ENCODE peak calls at places on chromosomes 4 and X, in five cellular contexts. One of them, this sample, is unnamed. For H3K4me1, the result is how much of the 10 kb centered on the place peaks cover.

GRCh38 chr4:175884048-175884447 is 72.0 kb upstream of the GPM6A start:
- DNase-seq in CD4-positive, CD25-positive, alpha-beta regulatory T cell: no peak
- DNase-seq in CD4-positive, alpha-beta memory T cell: no peak
- DNase-seq in psoas muscle: no peak
- DNase-seq in osteoblast: no peak
- DNase-seq in this sample: no peak

GRCh38 chrX:66633541-66633940 is 5.3 kb downstream of the EDA2R start:
- DNase-seq in CD4-positive, alpha-beta memory T cell: no peak
- DNase-seq in psoas muscle: no peak
- DNase-seq in osteoblast: peak
- DNase-seq in CD4-positive, CD25-positive, alpha-beta regulatory T cell: no peak
- DNase-seq in this sample: no peak

GRCh38 chr4:53830511-53830910 is 233.9 kb downstream of the CHIC2 start:
- DNase-seq in psoas muscle: no peak
- DNase-seq in osteoblast: no peak
- DNase-seq in CD4-positive, CD25-positive, alpha-beta regulatory T cell: no peak
- DNase-seq in CD4-positive, alpha-beta memory T cell: no peak
- DNase-seq in this sample: no peak

GRCh38 chr4:47032405-47033106 is 1.2 kb downstream of the GABRB1 start:
- DNase-seq in psoas muscle: peak
- DNase-seq in osteoblast: peak
- DNase-seq in CD4-positive, alpha-beta memory T cell: peak
- DNase-seq in CD4-positive, CD25-positive, alpha-beta regulatory T cell: peak
- DNase-seq in this sample: peak

GRCh38 chrX:150692296-150692695 is 900 bp upstream of the MTMR1 start:
- DNase-seq in psoas muscle: no peak
- DNase-seq in CD4-positive, alpha-beta memory T cell: no peak
- DNase-seq in CD4-positive, CD25-positive, alpha-beta regulatory T cell: no peak
- DNase-seq in osteoblast: no peak
- DNase-seq in this sample: no peak

GRCh38 chrX:56764153-56764974 is 35.3 kb downstream of the NBDY start:
- DNase-seq in CD4-positive, CD25-positive, alpha-beta regulatory T cell: peak
- DNase-seq in CD4-positive, alpha-beta memory T cell: peak
- DNase-seq in psoas muscle: peak
- DNase-seq in osteoblast: peak
- DNase-seq in this sample: peak

GRCh38 chr4:154757713-154758112 is 13.9 kb downstream of the LRAT start:
- DNase-seq in osteoblast: no peak
- DNase-seq in CD4-positive, alpha-beta memory T cell: no peak
- DNase-seq in CD4-positive, CD25-positive, alpha-beta regulatory T cell: no peak
- DNase-seq in psoas muscle: no peak
- DNase-seq in this sample: no peak

GRCh38 chrX:107629533-107629909 is 1.2 kb downstream of the PRPS1 start:
- DNase-seq in CD4-positive, CD25-positive, alpha-beta regulatory T cell: no peak
- DNase-seq in psoas muscle: no peak
- DNase-seq in osteoblast: no peak
- DNase-seq in CD4-positive, alpha-beta memory T cell: peak
- DNase-seq in this sample: no peak

GRCh38 chr4:108210989-108211725 is 42.4 kb upstream of the LEF1 start:
- DNase-seq in CD4-positive, alpha-beta memory T cell: no peak
- DNase-seq in CD4-positive, CD25-positive, alpha-beta regulatory T cell: no peak
- DNase-seq in psoas muscle: no peak
- DNase-seq in osteoblast: no peak
- DNase-seq in this sample: no peak

GRCh38 chrX:12871181-12871580 is 4.3 kb downstream of the TLR7 start:
- DNase-seq in psoas muscle: no peak
- DNase-seq in osteoblast: peak
- DNase-seq in CD4-positive, CD25-positive, alpha-beta regulatory T cell: no peak
- DNase-seq in CD4-positive, alpha-beta memory T cell: no peak
- DNase-seq in this sample: no peak

GRCh38 chr4:156820931-156821330 is 150.7 kb downstream of the PDGFC start:
- DNase-seq in CD4-positive, CD25-positive, alpha-beta regulatory T cell: no peak
- DNase-seq in osteoblast: no peak
- DNase-seq in CD4-positive, alpha-beta memory T cell: no peak
- DNase-seq in psoas muscle: no peak
- DNase-seq in this sample: no peak

GRCh38 chrX:39928704-39929439 is 168.9 kb downstream of the BCOR start:
- DNase-seq in osteoblast: no peak
- DNase-seq in psoas muscle: no peak
- DNase-seq in CD4-positive, CD25-positive, alpha-beta regulatory T cell: no peak
- DNase-seq in CD4-positive, alpha-beta memory T cell: no peak
- DNase-seq in this sample: no peak

GRCh38 chr4:187204389-187204920 is 480.8 kb upstream of the FAT1 start:
- DNase-seq in CD4-positive, CD25-positive, alpha-beta regulatory T cell: no peak
- DNase-seq in osteoblast: no peak
- DNase-seq in CD4-positive, alpha-beta memory T cell: no peak
- DNase-seq in psoas muscle: no peak
- DNase-seq in this sample: peak

GRCh38 chr4:176230827-176231226 is 35.4 kb upstream of the SPATA4 start:
- DNase-seq in osteoblast: no peak
- DNase-seq in CD4-positive, CD25-positive, alpha-beta regulatory T cell: no peak
- DNase-seq in psoas muscle: no peak
- DNase-seq in CD4-positive, alpha-beta memory T cell: no peak
- DNase-seq in this sample: no peak

GRCh38 chrX:119871245-119871598 is 311 bp downstream of the RNF113A start:
- DNase-seq in osteoblast: peak
- DNase-seq in psoas muscle: no peak
- DNase-seq in CD4-positive, CD25-positive, alpha-beta regulatory T cell: no peak
- DNase-seq in CD4-positive, alpha-beta memory T cell: no peak
- DNase-seq in this sample: no peak

GRCh38 chrX:17919896-17920446 is 58.9 kb upstream of the RAI2 start:
- DNase-seq in psoas muscle: no peak
- DNase-seq in CD4-positive, alpha-beta memory T cell: no peak
- DNase-seq in CD4-positive, CD25-positive, alpha-beta regulatory T cell: no peak
- DNase-seq in osteoblast: no peak
- DNase-seq in this sample: no peak

GRCh38 chr4:163164591-163164990 is 2.1 kb downstream of the NAF1 start:
- DNase-seq in CD4-positive, alpha-beta memory T cell: no peak
- DNase-seq in CD4-positive, CD25-positive, alpha-beta regulatory T cell: no peak
- DNase-seq in psoas muscle: no peak
- DNase-seq in osteoblast: no peak
- DNase-seq in this sample: no peak
- H3K4me3 ChIP-seq in CD4-positive, alpha-beta memory T cell: no peak
- H3K4me3 ChIP-seq in CD4-positive, CD25-positive, alpha-beta regulatory T cell: peak
- H3K4me3 ChIP-seq in psoas muscle: peak
- H3K4me3 ChIP-seq in osteoblast: peak
- H3K4me3 ChIP-seq in this sample: no peak

GRCh38 chr4:174449152-174449551 is 73.1 kb downstream of the HPGD start:
- DNase-seq in osteoblast: no peak
- DNase-seq in CD4-positive, CD25-positive, alpha-beta regulatory T cell: no peak
- DNase-seq in psoas muscle: no peak
- DNase-seq in CD4-positive, alpha-beta memory T cell: no peak
- DNase-seq in this sample: no peak
- H3K4me1 ChIP-seq in osteoblast: under half
- H3K4me1 ChIP-seq in CD4-positive, CD25-positive, alpha-beta regulatory T cell: under half
- H3K4me1 ChIP-seq in psoas muscle: under half
- H3K4me1 ChIP-seq in CD4-positive, alpha-beta memory T cell: under half
- H3K4me1 ChIP-seq in this sample: under half

GRCh38 chr4:134552063-134552462 is 350.5 kb upstream of the PABPC4L start:
- DNase-seq in CD4-positive, CD25-positive, alpha-beta regulatory T cell: no peak
- DNase-seq in psoas muscle: no peak
- DNase-seq in CD4-positive, alpha-beta memory T cell: no peak
- DNase-seq in osteoblast: no peak
- DNase-seq in this sample: no peak
- H3K27ac ChIP-seq in CD4-positive, CD25-positive, alpha-beta regulatory T cell: no peak
- H3K27ac ChIP-seq in psoas muscle: no peak
- H3K27ac ChIP-seq in CD4-positive, alpha-beta memory T cell: no peak
- H3K27ac ChIP-seq in osteoblast: no peak
- H3K27ac ChIP-seq in this sample: no peak

GRCh38 chr4:78936989-78937388 is 2.2 kb downstream of the PAQR3 start:
- DNase-seq in osteoblast: no peak
- DNase-seq in psoas muscle: no peak
- DNase-seq in CD4-positive, alpha-beta memory T cell: no peak
- DNase-seq in CD4-positive, CD25-positive, alpha-beta regulatory T cell: no peak
- DNase-seq in this sample: no peak

GRCh38 chr4:78939667-78940008 is 400 bp upstream of the PAQR3 start:
- DNase-seq in psoas muscle: no peak
- DNase-seq in CD4-positive, CD25-positive, alpha-beta regulatory T cell: no peak
- DNase-seq in CD4-positive, alpha-beta memory T cell: no peak
- DNase-seq in osteoblast: no peak
- DNase-seq in this sample: no peak

GRCh38 chr4:78938868-78939666 is at the start of gene PAQR3:
- DNase-seq in psoas muscle: peak
- DNase-seq in CD4-positive, alpha-beta memory T cell: peak
- DNase-seq in osteoblast: peak
- DNase-seq in CD4-positive, CD25-positive, alpha-beta regulatory T cell: peak
- DNase-seq in this sample: peak

GRCh38 chr4:78938474-78938867 is 767 bp downstream of the PAQR3 start:
- DNase-seq in osteoblast: no peak
- DNase-seq in CD4-positive, alpha-beta memory T cell: peak
- DNase-seq in CD4-positive, CD25-positive, alpha-beta regulatory T cell: peak
- DNase-seq in psoas muscle: no peak
- DNase-seq in this sample: no peak

DNA sequence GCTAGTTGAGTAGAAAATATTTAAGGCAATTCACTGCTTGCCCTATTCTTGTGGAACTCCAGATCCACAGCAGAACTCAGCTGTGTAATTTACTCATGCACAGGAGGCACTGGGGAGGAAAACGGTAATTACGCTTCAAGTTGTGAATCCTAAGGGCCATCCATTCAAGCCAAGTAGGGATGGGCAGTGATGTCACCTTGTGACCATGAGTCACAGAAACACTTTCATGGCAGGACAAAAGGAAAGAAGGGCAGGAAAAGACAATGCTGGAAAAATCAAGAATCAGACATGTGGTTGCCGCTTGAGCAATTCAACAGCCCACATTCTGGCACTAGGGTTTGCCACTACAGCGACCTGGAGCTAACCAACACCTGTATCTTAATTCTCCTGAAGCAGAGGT is 1.4 kb downstream of the PAQR3 start:
- DNase-seq in CD4-positive, alpha-beta memory T cell: no peak
- DNase-seq in osteoblast: no peak
- DNase-seq in psoas muscle: no peak
- DNase-seq in CD4-positive, CD25-positive, alpha-beta regulatory T cell: no peak
- DNase-seq in this sample: no peak
- H3K4me3 ChIP-seq in CD4-positive, alpha-beta memory T cell: no peak
- H3K4me3 ChIP-seq in osteoblast: no peak
- H3K4me3 ChIP-seq in psoas muscle: peak
- H3K4me3 ChIP-seq in CD4-positive, CD25-positive, alpha-beta regulatory T cell: peak
- H3K4me3 ChIP-seq in this sample: no peak

GRCh38 chr4:85726555-85726954 is 251.6 kb downstream of the ARHGAP24 start:
- DNase-seq in CD4-positive, alpha-beta memory T cell: no peak
- DNase-seq in CD4-positive, CD25-positive, alpha-beta regulatory T cell: no peak
- DNase-seq in osteoblast: no peak
- DNase-seq in psoas muscle: no peak
- DNase-seq in this sample: no peak

GRCh38 chr4:85725727-85726170 is 250.8 kb downstream of the ARHGAP24 start:
- DNase-seq in psoas muscle: peak
- DNase-seq in CD4-positive, alpha-beta memory T cell: no peak
- DNase-seq in osteoblast: no peak
- DNase-seq in CD4-positive, CD25-positive, alpha-beta regulatory T cell: no peak
- DNase-seq in this sample: peak

GRCh38 chr4:85722806-85723205 is 247.9 kb downstream of the ARHGAP24 start:
- DNase-seq in psoas muscle: no peak
- DNase-seq in CD4-positive, CD25-positive, alpha-beta regulatory T cell: no peak
- DNase-seq in osteoblast: no peak
- DNase-seq in CD4-positive, alpha-beta memory T cell: no peak
- DNase-seq in this sample: no peak

GRCh38 chr4:85722401-85722800 is 247.5 kb downstream of the ARHGAP24 start:
- DNase-seq in osteoblast: no peak
- DNase-seq in CD4-positive, alpha-beta memory T cell: no peak
- DNase-seq in CD4-positive, CD25-positive, alpha-beta regulatory T cell: no peak
- DNase-seq in psoas muscle: no peak
- DNase-seq in this sample: no peak

DNA sequence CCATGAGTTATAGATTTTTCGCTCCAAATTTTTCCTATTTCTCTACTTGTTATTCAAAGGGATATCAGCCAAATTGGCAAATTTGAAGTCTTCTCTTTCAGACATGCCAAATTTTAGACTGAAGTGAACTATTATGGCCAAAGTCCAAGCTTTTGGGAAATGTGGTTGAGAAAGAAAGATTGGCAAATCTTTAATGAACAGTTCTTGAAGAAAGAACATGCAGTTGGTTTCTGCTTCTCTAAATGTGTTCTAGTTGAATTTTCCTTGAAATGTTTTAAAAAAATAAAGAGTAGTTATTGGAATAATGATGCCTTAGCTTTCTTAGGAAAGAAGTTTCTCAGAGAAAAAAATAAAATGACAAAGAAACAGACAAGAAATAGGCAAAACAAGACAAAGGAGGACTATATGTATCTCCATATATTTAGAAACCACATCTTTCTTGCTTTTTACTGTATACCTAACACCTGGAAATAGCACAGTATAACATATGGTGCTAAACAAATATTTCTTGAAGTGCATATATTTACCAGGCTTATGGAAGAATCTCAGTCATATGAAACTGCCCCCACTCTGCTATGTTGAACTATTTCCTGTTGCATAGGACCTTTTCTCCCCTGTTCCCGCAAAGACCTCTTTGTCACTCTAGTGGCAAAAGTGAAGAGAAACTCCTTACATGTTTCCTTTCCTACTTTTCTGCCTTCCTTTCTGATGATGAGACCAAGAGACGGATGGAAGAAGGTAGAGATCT is 250.0 kb downstream of the ARHGAP24 start:
- DNase-seq in osteoblast: peak
- DNase-seq in psoas muscle: no peak
- DNase-seq in CD4-positive, CD25-positive, alpha-beta regulatory T cell: no peak
- DNase-seq in CD4-positive, alpha-beta memory T cell: no peak
- DNase-seq in this sample: no peak
- H3K4me1 ChIP-seq in osteoblast: under half
- H3K4me1 ChIP-seq in psoas muscle: under half
- H3K4me1 ChIP-seq in CD4-positive, CD25-positive, alpha-beta regulatory T cell: under half
- H3K4me1 ChIP-seq in CD4-positive, alpha-beta memory T cell: under half
- H3K4me1 ChIP-seq in this sample: under half

DNA sequence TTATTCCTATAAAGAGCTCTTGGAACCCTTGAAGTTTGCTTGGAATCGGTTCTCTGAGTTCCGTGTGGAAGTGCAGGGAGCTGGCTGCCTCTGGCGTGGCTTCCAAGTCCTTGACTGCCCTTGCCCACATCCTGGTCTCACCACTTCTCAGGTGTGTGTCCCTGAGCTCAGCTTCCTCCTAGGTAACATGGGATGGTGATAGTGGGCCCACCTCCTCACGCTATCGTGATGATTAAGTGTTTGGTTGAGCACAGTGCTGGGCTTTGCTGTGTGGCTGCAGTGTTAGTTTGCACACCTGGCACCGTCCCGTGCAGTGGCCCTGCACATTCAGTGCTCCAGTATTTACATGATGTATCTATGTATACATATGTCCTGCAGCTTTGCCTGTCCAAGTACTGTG is 81.5 kb downstream of the CLDN34 start:
- DNase-seq in CD4-positive, alpha-beta memory T cell: no peak
- DNase-seq in CD4-positive, CD25-positive, alpha-beta regulatory T cell: no peak
- DNase-seq in osteoblast: no peak
- DNase-seq in psoas muscle: no peak
- DNase-seq in this sample: peak
- H3K27ac ChIP-seq in CD4-positive, alpha-beta memory T cell: no peak
- H3K27ac ChIP-seq in CD4-positive, CD25-positive, alpha-beta regulatory T cell: no peak
- H3K27ac ChIP-seq in osteoblast: no peak
- H3K27ac ChIP-seq in psoas muscle: no peak
- H3K27ac ChIP-seq in this sample: peak

This sample was measured in lung.